ENCODE peak calls at places on chromosomes 5 and 9, in five cellular contexts. V is amniotic stem cell, I is heart left ventricle, H is SK-N-MC, R is HEK293T. G is an unnamed sample.
A peak's percentile ranks its signal among the peaks of the same experiment; 100 is the strongest.

GRCh38 chr5:133953568-133954145 is 14.8 kb downstream of the C5orf15 start:
- DNase-seq in V (no peak), I (no peak), H (no peak), R (no peak), G (no peak)

GRCh38 chr5:171485668-171486067 is 66.2 kb downstream of the FGF18 start:
- DNase-seq in V (no peak), I (no peak), H (no peak), R (no peak), G (no peak)

GRCh38 chr5:10724799-10725507 is 36.1 kb downstream of the DAP start:
- DNase-seq in V (peak; percentile 83), I (peak; percentile 79), H (no peak), R (no peak), G (peak; percentile 14)

GRCh38 chr9:128429505-128430086 is 8.9 kb downstream of the CERCAM start:
- DNase-seq in V (no peak), I (no peak), H (no peak), R (no peak), G (no peak)

GRCh38 chr5:125412561-125413535 is 666.4 kb upstream of the ZNF608 start:
- DNase-seq in V (peak; percentile 66), I (peak; percentile 69), H (no peak), R (peak; percentile 78), G (peak; percentile 85)

GRCh38 chr9:38373679-38374078 is 18.8 kb upstream of the ALDH1B1 start:
- DNase-seq in V (no peak), I (no peak), H (no peak), R (no peak), G (no peak)

GRCh38 chr5:29587806-29588205 is 1605.7 kb upstream of the CDH6 start:
- DNase-seq in V (no peak), I (no peak), H (no peak), R (no peak), G (no peak)

GRCh38 chr5:111227805-111228204 is 3.6 kb downstream of the CAMK4 start:
- DNase-seq in V (no peak), I (peak; percentile 52), H (no peak), R (no peak), G (peak; percentile 26)

GRCh38 chr5:80619081-80619480 is 35.4 kb upstream of the MSH3 start:
- DNase-seq in V (no peak), I (no peak), H (peak; percentile 51), R (no peak), G (no peak)

G was measured in SJCRH30.